ENCODE peak calls at places on chromosome 4, in five cellular contexts. P, W, C, L and D are unnamed samples.

GRCh38 chr4:5110901-5111300 is 59.6 kb downstream of the STK32B start:
- DNase-seq in L (no peak), W (no peak), C (peak), P (no peak), D (no peak)

GRCh38 chr4:93788712-93789111 is 39.8 kb upstream of the ATOH1 start:
- DNase-seq in C (no peak), P (no peak), L (no peak), W (no peak), D (no peak)

GRCh38 chr4:153114771-153115321 is 89.4 kb upstream of the TRIM2 start:
- DNase-seq in P (no peak), W (no peak), C (no peak), L (peak), D (no peak)

GRCh38 chr4:94127707-94128328 is 79.8 kb upstream of the SMARCAD1 start:
- DNase-seq in W (peak), P (no peak), L (peak), C (peak), D (no peak)

GRCh38 chr4:1991596-1992434 is 17.0 kb downstream of the NELFA start:
- DNase-seq in W (no peak), P (no peak), L (no peak), C (no peak), D (no peak)

GRCh38 chr4:128846063-128846462 is 36.6 kb downstream of the JADE1 start:
- DNase-seq in C (no peak), L (no peak), W (no peak), P (no peak), D (no peak)

GRCh38 chr4:105843941-105844340 is 51.3 kb upstream of the NPNT start:
- DNase-seq in W (no peak), L (no peak), P (no peak), C (no peak), D (no peak)

GRCh38 chr4:62644372-62644771 is 1444.2 kb downstream of the ADGRL3 start:
- DNase-seq in L (peak), C (no peak), W (no peak), P (no peak), D (no peak)

GRCh38 chr4:7721984-7722551 is 217.6 kb downstream of the AFAP1 start:
- DNase-seq in P (no peak), C (no peak), W (no peak), L (no peak), D (no peak)
- TF ChIP-seq CTCF in P (no peak), C (no peak), W (no peak), L (peak), D (no peak)

DNA sequence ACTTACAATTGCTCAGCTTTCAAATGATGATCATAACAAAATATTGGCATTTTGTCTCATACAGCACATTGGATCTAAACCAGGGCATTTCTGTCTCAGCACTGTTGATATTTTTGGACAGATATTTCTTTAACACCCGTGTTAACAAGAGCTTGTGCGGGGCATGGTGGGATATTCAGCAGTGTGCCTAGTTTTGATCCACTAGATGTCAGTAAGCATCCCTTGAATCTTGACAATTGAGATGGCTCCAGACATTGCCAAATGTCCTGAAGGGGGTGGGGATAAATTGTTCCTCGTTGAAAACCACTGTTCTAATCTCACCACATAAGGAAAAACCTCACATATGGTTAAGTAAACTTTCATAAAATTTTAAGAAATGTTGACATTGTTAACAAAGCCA is 806.3 kb downstream of the STIM2 start:
- DNase-seq in W (no peak), P (no peak), L (no peak), C (no peak), D (no peak)
- TF ChIP-seq CTCF in W (no peak), P (no peak), L (no peak), C (no peak), D (peak)

DNA sequence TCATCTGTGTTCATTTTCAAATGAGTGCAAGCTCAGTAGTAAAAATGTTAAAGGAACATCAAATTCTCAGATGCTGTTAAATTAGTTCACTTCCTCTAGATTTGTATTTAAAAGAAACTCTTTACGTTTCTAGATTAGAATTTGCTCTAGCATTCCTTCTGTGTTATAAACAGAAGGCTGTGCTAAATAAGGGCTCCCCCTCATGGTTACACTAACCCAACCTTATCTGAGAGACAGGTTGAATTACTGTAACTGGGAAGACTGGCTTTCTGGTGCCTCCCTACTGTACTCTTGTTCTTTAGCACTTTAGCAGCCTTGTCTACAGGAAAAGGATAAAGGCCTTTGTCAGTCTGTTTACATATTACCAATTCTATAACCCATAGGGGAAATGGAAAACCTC is 56.8 kb downstream of the RXFP1 start:
- DNase-seq in L (peak), W (no peak), C (peak), P (no peak), D (no peak)
- TF ChIP-seq CTCF in L (peak), W (peak), C (peak), P (no peak), D (peak)

GRCh38 chr4:168710353-168710946 is 213.6 kb downstream of the PALLD start:
- DNase-seq in P (no peak), W (no peak), C (peak), L (peak), D (no peak)
- TF ChIP-seq CTCF in P (peak), W (no peak), C (peak), L (peak), D (peak)